ENCODE peak calls at places on chromosomes 6 and 20, in six cellular contexts. C is right lobe of liver, P is adrenal gland, A is A549, L is HCT116, Z is thyroid gland. X is an unnamed sample.
A peak's percentile ranks its signal among the peaks of the same experiment; 100 is the strongest.

GRCh38 chr6:36319436-36319762 is 17.3 kb downstream of the BNIP5 start:
- DNase-seq in C (no peak), P (no peak), A (no peak), L (no peak), Z (no peak), X (no peak)

GRCh38 chr6:157552171-157552747 is 171.3 kb downstream of the ZDHHC14 start:
- DNase-seq in C (no peak), P (no peak), A (no peak), L (no peak), Z (no peak), X (no peak)

GRCh38 chr6:37665309-37665708 is 32.4 kb downstream of the MDGA1 start:
- DNase-seq in C (no peak), P (no peak), A (no peak), L (no peak), Z (no peak), X (no peak)

GRCh38 chr6:28597217-28597835 is 71.6 kb downstream of the GPX5 start:
- DNase-seq in C (no peak), P (no peak), A (peak; percentile 86), L (peak; percentile 83), Z (no peak), X (no peak)

GRCh38 chr6:34295721-34296120 is 46.9 kb upstream of the SMIM29 start:
- DNase-seq in C (no peak), P (no peak), A (no peak), L (no peak), Z (no peak), X (peak; percentile 50)

GRCh38 chr20:39825524-39825923 is 863.4 kb downstream of the DHX35 start:
- DNase-seq in C (no peak), P (no peak), A (no peak), L (no peak), Z (no peak), X (no peak)

GRCh38 chr20:52470561-52470960 is 279.0 kb upstream of the ZFP64 start:
- DNase-seq in C (no peak), P (no peak), A (no peak), L (no peak), Z (no peak), X (no peak)

GRCh38 chr20:62411479-62412193 is 4.6 kb upstream of the CABLES2 start:
- DNase-seq in C (no peak), P (no peak), A (no peak), L (no peak), Z (no peak), X (no peak)

GRCh38 chr6:89950879-89951391 is 56.7 kb downstream of the GJA10 start:
- DNase-seq in C (no peak), P (no peak), A (no peak), L (no peak), Z (no peak), X (no peak)

GRCh38 chr6:136378888-136379287 is 89.2 kb upstream of the BCLAF1 start:
- DNase-seq in C (no peak), P (no peak), A (no peak), L (no peak), Z (no peak), X (no peak)

GRCh38 chr20:45110301-45110700 is 4.7 kb downstream of the WFDC5 start:
- DNase-seq in C (no peak), P (no peak), A (no peak), L (no peak), Z (no peak), X (no peak)

GRCh38 chr6:13371421-13372072 is 43.2 kb upstream of the TBC1D7 start:
- DNase-seq in C (no peak), P (no peak), A (no peak), L (no peak), Z (no peak), X (no peak)

GRCh38 chr6:150971230-150971629 is 105.7 kb downstream of the MTHFD1L start:
- DNase-seq in C (no peak), P (no peak), A (no peak), L (no peak), Z (no peak), X (no peak)

GRCh38 chr20:63587781-63588591 is 13.9 kb upstream of the HELZ2 start:
- DNase-seq in C (peak; percentile 24), P (no peak), A (no peak), L (no peak), Z (no peak), X (no peak)

GRCh38 chr6:157240059-157240959 is 83.0 kb downstream of the TMEM242 start:
- DNase-seq in C (no peak), P (peak; percentile 77), A (no peak), L (no peak), Z (no peak), X (peak; percentile 73)

GRCh38 chr6:12150812-12151432 is 138.8 kb downstream of the HIVEP1 start:
- DNase-seq in C (no peak), P (peak; percentile 23), A (peak; percentile 48), L (peak; percentile 19), Z (peak; percentile 11), X (no peak)

GRCh38 chr6:126035764-126036163 is 49.4 kb downstream of the TRMT11 start:
- DNase-seq in C (no peak), P (no peak), A (no peak), L (no peak), Z (no peak), X (no peak)

GRCh38 chr20:21101453-21102251 is 4.5 kb downstream of the LINC00237 start:
- DNase-seq in C (peak; percentile 28), P (no peak), A (no peak), L (no peak), Z (no peak), X (no peak)

GRCh38 chr6:21915707-21916399 is 322.3 kb downstream of the SOX4 start:
- DNase-seq in C (no peak), P (no peak), A (peak; percentile 4), L (no peak), Z (no peak), X (no peak)

GRCh38 chr20:49468412-49468811 is 14.1 kb downstream of the KCNB1 start:
- DNase-seq in C (no peak), P (no peak), A (no peak), L (no peak), Z (no peak), X (no peak)

GRCh38 chr6:73798592-73798991 is 102.6 kb downstream of the CD109 start:
- DNase-seq in C (peak; percentile 26), P (peak; percentile 17), A (peak; percentile 57), L (peak; percentile 6), Z (no peak), X (peak; percentile 13)

GRCh38 chr6:110178626-110179405 is 654 bp downstream of the WASF1 start:
- DNase-seq in C (peak; percentile 58), P (peak; percentile 63), A (peak; percentile 73), L (peak; percentile 42), Z (peak; percentile 35), X (no peak)

GRCh38 chr6:96196633-96197032 is 180.9 kb downstream of the FUT9 start:
- DNase-seq in C (no peak), P (no peak), A (no peak), L (no peak), Z (no peak), X (no peak)

GRCh38 chr6:28711325-28711724 is 185.6 kb downstream of the GPX5 start:
- DNase-seq in C (no peak), P (no peak), A (no peak), L (no peak), Z (no peak), X (no peak)

GRCh38 chr6:144219056-144219685 is 66.0 kb upstream of the UTRN start:
- DNase-seq in C (no peak), P (no peak), A (peak; percentile 44), L (peak; percentile 40), Z (no peak), X (no peak)

GRCh38 chr6:43709654-43710303 is 22.2 kb upstream of the MRPS18A start:
- DNase-seq in C (no peak), P (no peak), A (no peak), L (no peak), Z (no peak), X (no peak)

GRCh38 chr6:30672445-30673253 is at the start of gene DHX16:
- DNase-seq in C (peak; percentile 93), P (peak; percentile 97), A (peak; percentile 97), L (peak; percentile 99), Z (peak; percentile 96), X (peak; percentile 91)
- TF ChIP-seq POLR2A in C (peak; percentile 44), P (peak; percentile 62), A (peak; percentile 24), L (peak; percentile 42), Z (no peak), X (no peak)

GRCh38 chr20:57002066-57002570 is 264.3 kb downstream of the BMP7 start:
- DNase-seq in C (no peak), P (no peak), A (no peak), L (no peak), Z (no peak), X (no peak)
- H3K4me3 ChIP-seq in C (no peak overlapping the region), P (no peak overlapping the region), A (no peak overlapping the region), L (no peak overlapping the region), Z (no peak overlapping the region), X (no peak overlapping the region)

DNA sequence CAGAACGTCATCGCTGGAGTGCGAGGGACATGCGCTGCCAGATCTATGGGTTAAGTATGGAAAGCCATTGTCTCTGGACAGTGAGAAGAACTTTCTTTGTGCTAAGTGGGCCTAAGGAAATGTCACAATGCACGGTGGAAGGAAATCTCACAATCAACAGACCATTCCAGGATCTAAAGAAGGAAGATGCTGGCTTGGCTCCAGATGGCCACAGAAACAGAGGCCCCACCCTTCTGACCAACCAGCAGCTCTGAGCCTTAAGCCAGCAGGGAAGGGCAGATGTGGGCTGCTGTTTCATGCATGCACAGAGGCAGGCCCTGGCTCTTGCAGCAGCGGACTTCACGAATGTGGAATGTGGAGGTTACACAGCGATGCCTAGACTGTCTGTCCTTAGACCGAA is 156.3 kb downstream of the SOBP start:
- DNase-seq in C (no peak), P (no peak), A (no peak), L (no peak), Z (peak; percentile 16), X (peak; percentile 41)
- H3K27ac ChIP-seq in C (no peak overlapping the region), P (no peak overlapping the region), A (no peak overlapping the region), L (no peak overlapping the region), Z (no peak overlapping the region), X (peak overlapping the region; percentile 60)

GRCh38 chr6:15364401-15365037 is 118.7 kb downstream of the JARID2 start:
- DNase-seq in C (no peak), P (no peak), A (no peak), L (no peak), Z (no peak), X (no peak)

GRCh38 chr6:15365273-15365687 is 119.4 kb downstream of the JARID2 start:
- DNase-seq in C (peak; percentile 75), P (peak; percentile 92), A (peak; percentile 72), L (no peak), Z (peak; percentile 50), X (peak; percentile 71)

GRCh38 chr6:15362274-15363160 is 116.6 kb downstream of the JARID2 start:
- DNase-seq in C (no peak), P (no peak), A (no peak), L (no peak), Z (no peak), X (no peak)

GRCh38 chr6:15363164-15363522 is 117.3 kb downstream of the JARID2 start:
- DNase-seq in C (no peak), P (no peak), A (no peak), L (no peak), Z (no peak), X (no peak)

GRCh38 chr6:15363523-15364400 is 117.9 kb downstream of the JARID2 start:
- DNase-seq in C (no peak), P (no peak), A (no peak), L (no peak), Z (no peak), X (no peak)
- TF ChIP-seq POLR2A in C (no peak), P (no peak), A (no peak), L (no peak), Z (no peak), X (no peak)

GRCh38 chr6:68778356-68779020 is 143.4 kb downstream of the ADGRB3 start:
- DNase-seq in C (no peak), P (peak; percentile 42), A (peak; percentile 24), L (no peak), Z (no peak), X (no peak)
- H3K4me3 ChIP-seq in C (no peak overlapping the region), P (no peak overlapping the region), A (no peak overlapping the region), L (no peak overlapping the region), Z (no peak overlapping the region), X (no peak overlapping the region)

X was measured in gastrocnemius medialis.